ENCODE peak calls at places on chromosomes 2 and 18, in eight cellular contexts. A, Z, R, N, Y, H, P and G are unnamed samples.

GRCh38 chr2:162297925-162298552 is 20.4 kb downstream of the IFIH1 start:
- DNase-seq in R (peak; percentile 45), P (no peak), Y (peak; percentile 66), Z (peak; percentile 11), A (no peak), N (no peak), H (peak; percentile 84), G (peak; percentile 72)

GRCh38 chr2:207558106-207558505 is 28.3 kb downstream of the CREB1 start:
- DNase-seq in Y (no peak), R (peak; percentile 95), Z (no peak), P (no peak), H (no peak), N (no peak), A (no peak), G (no peak)

GRCh38 chr18:30889582-30890301 is 152.8 kb downstream of the DSC3 start:
- DNase-seq in Y (peak; percentile 87), A (no peak), H (peak; percentile 50), Z (no peak), P (no peak), R (no peak), N (no peak), G (no peak)

GRCh38 chr2:168490916-168491605 is 35.0 kb downstream of the CERS6 start:
- DNase-seq in N (no peak), Y (no peak), R (no peak), H (no peak), P (no peak), A (no peak), Z (no peak), G (no peak)

GRCh38 chr2:146818122-146818521 is 1026.7 kb upstream of the ACVR2A start:
- DNase-seq in P (no peak), Z (no peak), A (no peak), Y (no peak), H (no peak), R (no peak), N (no peak), G (no peak)

GRCh38 chr2:30362468-30363081 is 84.5 kb upstream of the LCLAT1 start:
- DNase-seq in R (no peak), Y (no peak), P (no peak), A (no peak), N (no peak), Z (no peak), H (peak; percentile 32), G (no peak)

GRCh38 chr2:237459741-237460174 is 27.3 kb upstream of the MLPH start:
- DNase-seq in Y (no peak), P (no peak), N (no peak), Z (no peak), H (no peak), A (no peak), R (no peak), G (no peak)

GRCh38 chr2:227248876-227249275 is 76.2 kb upstream of the MFF start:
- DNase-seq in P (no peak), Z (no peak), R (no peak), A (no peak), H (no peak), Y (peak; percentile 59), N (no peak), G (peak; percentile 46)

GRCh38 chr18:3661121-3661520 is 211.1 kb downstream of the TGIF1 start:
- DNase-seq in N (no peak), P (no peak), R (no peak), A (no peak), H (no peak), Y (no peak), Z (peak; percentile 50), G (no peak)

GRCh38 chr18:56684277-56684676 is 33.1 kb downstream of the WDR7 start:
- DNase-seq in A (no peak), Y (no peak), Z (no peak), H (no peak), N (no peak), P (no peak), R (no peak), G (no peak)

GRCh38 chr2:28102455-28102874 is 211.9 kb downstream of the BABAM2 start:
- DNase-seq in P (no peak), R (no peak), H (no peak), A (no peak), Z (no peak), N (no peak), Y (no peak), G (no peak)

GRCh38 chr2:241018051-241018891 is 19.9 kb downstream of the SNED1 start:
- DNase-seq in N (no peak), Y (no peak), R (no peak), H (no peak), P (no peak), Z (peak; percentile 35), A (peak; percentile 6), G (no peak)

GRCh38 chr2:148957023-148957422 is 81.5 kb upstream of the LYPD6B start:
- DNase-seq in H (no peak), A (no peak), N (no peak), R (no peak), Y (no peak), Z (no peak), P (no peak), G (no peak)

GRCh38 chr2:213225866-213226265 is 58.4 kb upstream of the SPAG16 start:
- DNase-seq in H (no peak), N (no peak), A (no peak), Y (no peak), Z (no peak), R (no peak), P (no peak), G (no peak)

GRCh38 chr18:79952457-79952995 is 1.1 kb upstream of the SLC66A2 start:
- DNase-seq in P (no peak), Y (no peak), H (no peak), R (no peak), A (no peak), Z (peak; percentile 58), N (no peak), G (no peak)

GRCh38 chr2:26913599-26914285 is 56.7 kb upstream of the MAPRE3 start:
- DNase-seq in P (no peak), R (no peak), N (no peak), Z (peak; percentile 33), Y (no peak), A (no peak), H (no peak), G (no peak)

GRCh38 chr2:27932396-27932795 is 41.9 kb downstream of the BABAM2 start:
- DNase-seq in N (no peak), Z (no peak), Y (no peak), R (no peak), A (no peak), P (no peak), H (no peak), G (no peak)

GRCh38 chr2:192196451-192197194 is 1.9 kb upstream of the TMEFF2 start:
- DNase-seq in A (no peak), R (no peak), N (no peak), Z (no peak), P (no peak), H (no peak), Y (no peak), G (no peak)

GRCh38 chr18:26741041-26741440 is 124.5 kb downstream of the AQP4 start:
- DNase-seq in N (no peak), A (no peak), Z (no peak), R (no peak), Y (no peak), H (no peak), P (no peak), G (no peak)

GRCh38 chr2:39534095-39534711 is 97.1 kb upstream of the MAP4K3 start:
- DNase-seq in Z (no peak), R (no peak), N (no peak), Y (no peak), A (no peak), P (no peak), H (no peak), G (no peak)

GRCh38 chr18:28063181-28063790 is 113.6 kb downstream of the CDH2 start:
- DNase-seq in Z (no peak), R (no peak), N (no peak), P (no peak), Y (no peak), H (no peak), A (no peak), G (no peak)

GRCh38 chr2:172252154-172252553 is 149.5 kb upstream of the DLX2 start:
- DNase-seq in H (no peak), P (no peak), N (no peak), Y (no peak), A (no peak), R (no peak), Z (peak; percentile 80), G (no peak)

GRCh38 chr2:7745369-7745768 is 828.2 kb downstream of the RNF144A start:
- DNase-seq in H (no peak), A (no peak), N (no peak), R (no peak), Z (no peak), P (no peak), Y (peak; percentile 65), G (peak; percentile 29)

GRCh38 chr2:232300894-232301387 is 77.6 kb upstream of the ALPP start:
- DNase-seq in R (no peak), Z (no peak), Y (no peak), H (no peak), N (no peak), P (no peak), A (no peak), G (peak; percentile 46)

GRCh38 chr2:109242654-109243331 is 113.8 kb downstream of the SH3RF3 start:
- DNase-seq in R (peak; percentile 85), H (no peak), Y (no peak), Z (peak; percentile 85), A (no peak), N (no peak), P (no peak), G (no peak)

GRCh38 chr2:149743842-149744468 is 156.4 kb upstream of the MMADHC start:
- DNase-seq in H (no peak), Y (no peak), R (peak; percentile 84), A (no peak), Z (no peak), N (no peak), P (no peak), G (no peak)

GRCh38 chr18:35464731-35465728 is 32.7 kb downstream of the INO80C start:
- DNase-seq in Z (no peak), A (no peak), H (no peak), P (no peak), N (no peak), Y (no peak), R (no peak), G (no peak)

GRCh38 chr2:165401285-165401852 is 68.1 kb upstream of the CSRNP3 start:
- DNase-seq in N (no peak), Y (peak; percentile 75), P (no peak), Z (no peak), H (peak; percentile 72), R (peak; percentile 64), A (no peak), G (peak; percentile 63)

GRCh38 chr2:23669413-23670244 is 257.3 kb downstream of the ATAD2B start:
- DNase-seq in A (no peak), Y (no peak), N (no peak), R (no peak), P (no peak), Z (peak; percentile 96), H (no peak), G (no peak)